ENCODE peak calls at places on chromosomes 16 and 17, in four cellular contexts. S is fibroblast of pulmonary artery, M is HuH-7.5, V is BJ. H is an unnamed sample.

GRCh38 chr16:7268182-7268581 is 64.5 kb upstream of the RBFOX1 start:
- DNase-seq in S (no peak), V (no peak), M (no peak), H (peak)

GRCh38 chr16:35533683-35534082 is 2074.3 kb downstream of the TP53TG3F start:
- DNase-seq in V (no peak), M (no peak), S (no peak), H (no peak)

GRCh38 chr17:36972905-36973304 is 24.2 kb downstream of the AATF start:
- DNase-seq in S (no peak), M (no peak), V (no peak), H (no peak)

GRCh38 chr17:21285164-21286065 is 904 bp downstream of the MAP2K3 start:
- DNase-seq in S (peak), V (no peak), M (no peak), H (no peak)

GRCh38 chr16:4090476-4090875 is 25.8 kb downstream of the ADCY9 start:
- DNase-seq in S (peak), M (no peak), V (no peak), H (no peak)

GRCh38 chr16:66298571-66299120 is 67.8 kb upstream of the CDH5 start:
- DNase-seq in M (no peak), S (no peak), V (no peak), H (no peak)

GRCh38 chr17:72122336-72122667 is 1.5 kb downstream of the SOX9 start:
- DNase-seq in V (no peak), M (no peak), S (no peak), H (no peak)

GRCh38 chr16:88558457-88559442 is 11.5 kb upstream of the ZC3H18 start:
- DNase-seq in V (no peak), M (peak), S (peak), H (peak)

GRCh38 chr17:28076138-28076537 is 33.7 kb downstream of the NLK start:
- DNase-seq in S (no peak), V (no peak), M (no peak), H (no peak)

GRCh38 chr17:8016632-8017424 is 14.4 kb downstream of the GUCY2D start:
- DNase-seq in V (no peak), M (peak), S (peak), H (peak)

GRCh38 chr17:62684179-62684578 is 56.7 kb downstream of the MRC2 start:
- DNase-seq in S (no peak), M (no peak), V (no peak), H (no peak)

GRCh38 chr16:82874251-82874650 is 247.5 kb downstream of the CDH13 start:
- DNase-seq in M (no peak), S (peak), V (no peak), H (no peak)

GRCh38 chr16:2712546-2712945 is 7.5 kb downstream of the PRSS27 start:
- DNase-seq in M (no peak), S (no peak), V (no peak), H (no peak)

GRCh38 chr16:2388875-2389433 is 40.3 kb upstream of the CCNF start:
- DNase-seq in S (peak), V (peak), M (peak), H (no peak)

GRCh38 chr17:77735341-77736206 is 222.9 kb upstream of the TNRC6C start:
- DNase-seq in S (peak), M (no peak), V (no peak), H (no peak)

GRCh38 chr17:62891659-62892058 is 74.4 kb upstream of the TANC2 start:
- DNase-seq in M (no peak), S (no peak), V (no peak), H (no peak)

GRCh38 chr16:8941718-8942344 is 21.9 kb downstream of the USP7 start:
- DNase-seq in M (no peak), V (no peak), S (no peak), H (no peak)

GRCh38 chr17:80095038-80095843 is 6.1 kb upstream of the GAA start:
- DNase-seq in S (no peak), V (no peak), M (no peak), H (no peak)